ENCODE peak calls at places on chromosomes 11 and 22, in four cellular contexts. P is hypothalamus; B is stimulated activated CD8-positive, alpha-beta memory T cell treated with anti-CD3 and anti-CD28 coated beads, Interleukin-12 subunit alpha, Interleukin-12 subunit beta, amount 100 ng/mL, for 4 hours; C is lower lobe of right lung. G is an unnamed sample.

GRCh38 chr11:126391286-126391954 is 35.9 kb downstream of the ST3GAL4 start:
- DNase-seq in P (no peak), B (no peak), C (no peak), G (no peak)

GRCh38 chr11:107856180-107856980 is 2.2 kb downstream of the SLC35F2 start:
- DNase-seq in P (no peak), B (no peak), C (no peak), G (no peak)

GRCh38 chr11:110124605-110125004 is 31.4 kb downstream of the ZC3H12C start:
- DNase-seq in P (no peak), B (no peak), C (no peak), G (no peak)

GRCh38 chr22:32544953-32545558 is 70.4 kb downstream of the FBXO7 start:
- DNase-seq in P (no peak), B (no peak), C (no peak), G (no peak)

GRCh38 chr11:76978818-76979217 is 55.4 kb upstream of the B3GNT6 start:
- DNase-seq in P (peak), B (no peak), C (no peak), G (peak)

GRCh38 chr22:46454233-46454909 is 83.0 kb downstream of the CELSR1 start:
- DNase-seq in P (no peak), B (no peak), C (no peak), G (no peak)

GRCh38 chr11:96388891-96389603 is 665 bp downstream of the CCDC82 start:
- DNase-seq in P (peak), B (no peak), C (no peak), G (no peak)

GRCh38 chr11:126355926-126356897 is 726 bp downstream of the ST3GAL4 start:
- DNase-seq in P (peak), B (no peak), C (peak), G (peak)

GRCh38 chr22:39176673-39177455 is 24.4 kb upstream of the CBX7 start:
- DNase-seq in P (no peak), B (no peak), C (no peak), G (no peak)

GRCh38 chr11:117641008-117641915 is 155.8 kb downstream of the DSCAML1 start:
- DNase-seq in P (peak), B (no peak), C (no peak), G (no peak)

GRCh38 chr11:47393163-47394049 is 15.0 kb upstream of the SLC39A13 start:
- DNase-seq in P (peak), B (no peak), C (peak), G (peak)

GRCh38 chr22:30183861-30184278 is 62.7 kb downstream of the LIF start:
- DNase-seq in P (no peak), B (no peak), C (no peak), G (no peak)

GRCh38 chr11:36600155-36600554 is 2.1 kb upstream of the RAG2 start:
- DNase-seq in P (no peak), B (no peak), C (no peak), G (no peak)

GRCh38 chr11:75721852-75722668 is 4.4 kb downstream of the MOGAT2 start:
- DNase-seq in P (no peak), B (no peak), C (no peak), G (no peak)

GRCh38 chr22:18075101-18075730 is 2.6 kb upstream of the PEX26 start:
- DNase-seq in P (no peak), B (no peak), C (no peak), G (no peak)

GRCh38 chr11:17230867-17231851 is 23.4 kb upstream of the PIK3C2A start:
- DNase-seq in P (no peak), B (no peak), C (no peak), G (no peak)

GRCh38 chr22:43541462-43542407 is 129.9 kb downstream of the MPPED1 start:
- DNase-seq in P (no peak), B (no peak), C (no peak), G (no peak)

GRCh38 chr22:32644252-32645100 is 157.0 kb upstream of the TIMP3 start:
- DNase-seq in P (no peak), B (no peak), C (peak), G (no peak)

GRCh38 chr22:20296598-20296997 is 23.3 kb downstream of the DGCR6L start:
- DNase-seq in P (no peak), B (no peak), C (no peak), G (no peak)

GRCh38 chr11:108135845-108136599 is 14.7 kb downstream of the ACAT1 start:
- DNase-seq in P (no peak), B (no peak), C (no peak), G (no peak)

GRCh38 chr11:64629796-64630562 is 39.0 kb downstream of the SLC22A12 start:
- DNase-seq in P (no peak), B (no peak), C (no peak), G (no peak)

GRCh38 chr22:47022075-47022473 is 259.6 kb downstream of the TBC1D22A start:
- DNase-seq in P (no peak), B (no peak), C (no peak), G (no peak)

GRCh38 chr22:29043906-29044575 is 17.6 kb downstream of the C22orf31 start:
- DNase-seq in P (no peak), B (no peak), C (no peak), G (no peak)

GRCh38 chr22:26612652-26613051 is 5.2 kb downstream of the CRYBB1 start:
- DNase-seq in P (no peak), B (no peak), C (no peak), G (no peak)

GRCh38 chr22:43553451-43554258 is 141.8 kb downstream of the MPPED1 start:
- DNase-seq in P (no peak), B (no peak), C (no peak), G (peak)

GRCh38 chr11:74134661-74135515 is 35.9 kb downstream of the C2CD3 start:
- DNase-seq in P (no peak), B (no peak), C (no peak), G (no peak)

GRCh38 chr22:45983797-45984196 is 6.8 kb upstream of the WNT7B start:
- DNase-seq in P (no peak), B (no peak), C (no peak), G (no peak)

GRCh38 chr11:105489431-105489830 is 120.4 kb upstream of the GRIA4 start:
- DNase-seq in P (peak), B (no peak), C (no peak), G (no peak)

GRCh38 chr11:23353611-23354010 is 493.3 kb upstream of the CCDC179 start:
- DNase-seq in P (no peak), B (no peak), C (no peak), G (no peak)

G was measured in upper lobe of left lung.